ENCODE peak calls at places on chromosomes 1 and 21, in five cellular contexts. One of them, this sample, is unnamed.

GRCh38 chr21:35503646-35504045 is 454.5 kb upstream of the RUNX1 start:
- DNase-seq in foreskin fibroblast: no peak
- DNase-seq in RWPE1: no peak
- DNase-seq in PC-9: no peak
- DNase-seq in effector CD8-positive, alpha-beta T cell: no peak
- DNase-seq in this sample: no peak

GRCh38 chr1:28973850-28974841 is 59.8 kb downstream of the EPB41 start:
- DNase-seq in foreskin fibroblast: peak; percentile 33
- DNase-seq in RWPE1: no peak
- DNase-seq in PC-9: no peak
- DNase-seq in effector CD8-positive, alpha-beta T cell: no peak
- DNase-seq in this sample: no peak

GRCh38 chr1:57800341-57800740 is 376.5 kb upstream of the DAB1 start:
- DNase-seq in foreskin fibroblast: no peak
- DNase-seq in RWPE1: no peak
- DNase-seq in PC-9: no peak
- DNase-seq in effector CD8-positive, alpha-beta T cell: no peak
- DNase-seq in this sample: no peak

GRCh38 chr1:27356628-27357280 is 10.0 kb downstream of the MAP3K6 start:
- DNase-seq in foreskin fibroblast: no peak
- DNase-seq in RWPE1: no peak
- DNase-seq in PC-9: no peak
- DNase-seq in effector CD8-positive, alpha-beta T cell: no peak
- DNase-seq in this sample: no peak

GRCh38 chr21:36663033-36663855 is 35.7 kb upstream of the SIM2 start:
- DNase-seq in foreskin fibroblast: peak; percentile 8
- DNase-seq in RWPE1: peak; percentile 12
- DNase-seq in PC-9: no peak
- DNase-seq in effector CD8-positive, alpha-beta T cell: no peak
- DNase-seq in this sample: no peak

GRCh38 chr1:117623141-117623540 is 17.3 kb downstream of the TENT5C start:
- DNase-seq in foreskin fibroblast: no peak
- DNase-seq in RWPE1: no peak
- DNase-seq in PC-9: no peak
- DNase-seq in effector CD8-positive, alpha-beta T cell: no peak
- DNase-seq in this sample: no peak

GRCh38 chr1:225427249-225428065 is at the start of gene LBR:
- DNase-seq in foreskin fibroblast: peak; percentile 23
- DNase-seq in RWPE1: peak; percentile 41
- DNase-seq in PC-9: no peak
- DNase-seq in effector CD8-positive, alpha-beta T cell: peak; percentile 37
- DNase-seq in this sample: no peak

GRCh38 chr1:107776898-107777663 is 187.9 kb downstream of the VAV3 start:
- DNase-seq in foreskin fibroblast: no peak
- DNase-seq in RWPE1: no peak
- DNase-seq in PC-9: no peak
- DNase-seq in effector CD8-positive, alpha-beta T cell: no peak
- DNase-seq in this sample: peak; percentile 30

GRCh38 chr1:119712342-119713038 is 756 bp downstream of the PHGDH start:
- DNase-seq in foreskin fibroblast: peak; percentile 86
- DNase-seq in RWPE1: peak; percentile 87
- DNase-seq in PC-9: peak; percentile 83
- DNase-seq in effector CD8-positive, alpha-beta T cell: peak; percentile 6
- DNase-seq in this sample: peak; percentile 17

GRCh38 chr1:33876970-33877680 is 13.2 kb downstream of the HMGB4 start:
- DNase-seq in foreskin fibroblast: peak; percentile 57
- DNase-seq in RWPE1: peak; percentile 3
- DNase-seq in PC-9: no peak
- DNase-seq in effector CD8-positive, alpha-beta T cell: no peak
- DNase-seq in this sample: no peak

GRCh38 chr1:91884459-91885290 is 1.3 kb downstream of the TGFBR3 start:
- DNase-seq in foreskin fibroblast: no peak
- DNase-seq in RWPE1: no peak
- DNase-seq in PC-9: no peak
- DNase-seq in effector CD8-positive, alpha-beta T cell: no peak
- DNase-seq in this sample: peak; percentile 1

GRCh38 chr1:111920221-111921024 is 69.0 kb downstream of the KCND3 start:
- DNase-seq in foreskin fibroblast: peak; percentile 6
- DNase-seq in RWPE1: peak; percentile 24
- DNase-seq in PC-9: no peak
- DNase-seq in effector CD8-positive, alpha-beta T cell: no peak
- DNase-seq in this sample: no peak

GRCh38 chr1:33342041-33342723 is 21.3 kb upstream of the A3GALT2 start:
- DNase-seq in foreskin fibroblast: peak; percentile 97
- DNase-seq in RWPE1: peak; percentile 74
- DNase-seq in PC-9: peak; percentile 50
- DNase-seq in effector CD8-positive, alpha-beta T cell: no peak
- DNase-seq in this sample: no peak

GRCh38 chr1:96187027-96187426 is 534.6 kb upstream of the PTBP2 start:
- DNase-seq in foreskin fibroblast: no peak
- DNase-seq in RWPE1: no peak
- DNase-seq in PC-9: no peak
- DNase-seq in effector CD8-positive, alpha-beta T cell: no peak
- DNase-seq in this sample: no peak

GRCh38 chr21:26641062-26641461 is 68.0 kb upstream of the CYYR1 start:
- DNase-seq in foreskin fibroblast: no peak
- DNase-seq in RWPE1: no peak
- DNase-seq in PC-9: no peak
- DNase-seq in effector CD8-positive, alpha-beta T cell: no peak
- DNase-seq in this sample: no peak

GRCh38 chr1:155017946-155018316 is 15.3 kb downstream of the ZBTB7B start:
- DNase-seq in foreskin fibroblast: no peak
- DNase-seq in RWPE1: no peak
- DNase-seq in PC-9: no peak
- DNase-seq in effector CD8-positive, alpha-beta T cell: no peak
- DNase-seq in this sample: peak; percentile 22

GRCh38 chr1:182611787-182612186 is 7.6 kb upstream of the RGS16 start:
- DNase-seq in foreskin fibroblast: no peak
- DNase-seq in RWPE1: no peak
- DNase-seq in PC-9: no peak
- DNase-seq in effector CD8-positive, alpha-beta T cell: no peak
- DNase-seq in this sample: no peak

GRCh38 chr1:17745564-17745955 is 9.6 kb upstream of the ACTL8 start:
- DNase-seq in foreskin fibroblast: no peak
- DNase-seq in RWPE1: no peak
- DNase-seq in PC-9: no peak
- DNase-seq in effector CD8-positive, alpha-beta T cell: no peak
- DNase-seq in this sample: no peak

GRCh38 chr1:24018611-24019580 is 38.8 kb upstream of the SRSF10 start:
- DNase-seq in foreskin fibroblast: peak; percentile 99
- DNase-seq in RWPE1: peak; percentile 96
- DNase-seq in PC-9: peak; percentile 95
- DNase-seq in effector CD8-positive, alpha-beta T cell: no peak
- DNase-seq in this sample: no peak

GRCh38 chr21:36040389-36040788 is 19.9 kb downstream of the SETD4 start:
- DNase-seq in foreskin fibroblast: no peak
- DNase-seq in RWPE1: no peak
- DNase-seq in PC-9: no peak
- DNase-seq in effector CD8-positive, alpha-beta T cell: no peak
- DNase-seq in this sample: no peak

GRCh38 chr1:29802181-29803068 is 566.1 kb downstream of the PTPRU start:
- DNase-seq in foreskin fibroblast: no peak
- DNase-seq in RWPE1: no peak
- DNase-seq in PC-9: no peak
- DNase-seq in effector CD8-positive, alpha-beta T cell: no peak
- DNase-seq in this sample: no peak

GRCh38 chr1:145689922-145690321 is 17.2 kb downstream of the PDZK1 start:
- DNase-seq in foreskin fibroblast: no peak
- DNase-seq in RWPE1: no peak
- DNase-seq in PC-9: no peak
- DNase-seq in effector CD8-positive, alpha-beta T cell: no peak
- DNase-seq in this sample: no peak

GRCh38 chr21:33232640-33233039 is 2.9 kb downstream of the IFNAR2 start:
- DNase-seq in foreskin fibroblast: no peak
- DNase-seq in RWPE1: no peak
- DNase-seq in PC-9: no peak
- DNase-seq in effector CD8-positive, alpha-beta T cell: no peak
- DNase-seq in this sample: no peak

GRCh38 chr1:25971044-25971881 is 26.6 kb downstream of the PAFAH2 start:
- DNase-seq in foreskin fibroblast: no peak
- DNase-seq in RWPE1: no peak
- DNase-seq in PC-9: no peak
- DNase-seq in effector CD8-positive, alpha-beta T cell: no peak
- DNase-seq in this sample: no peak

GRCh38 chr1:32701951-32702598 is 495 bp downstream of the SYNC start:
- DNase-seq in foreskin fibroblast: no peak
- DNase-seq in RWPE1: no peak
- DNase-seq in PC-9: no peak
- DNase-seq in effector CD8-positive, alpha-beta T cell: no peak
- DNase-seq in this sample: no peak

GRCh38 chr1:94729287-94729686 is 90.9 kb upstream of the SLC44A3 start:
- DNase-seq in foreskin fibroblast: peak; percentile 74
- DNase-seq in RWPE1: no peak
- DNase-seq in PC-9: no peak
- DNase-seq in effector CD8-positive, alpha-beta T cell: no peak
- DNase-seq in this sample: no peak

GRCh38 chr21:38929652-38930051 is 123.9 kb downstream of the ETS2 start:
- DNase-seq in foreskin fibroblast: no peak
- DNase-seq in RWPE1: no peak
- DNase-seq in PC-9: no peak
- DNase-seq in effector CD8-positive, alpha-beta T cell: no peak
- DNase-seq in this sample: no peak

GRCh38 chr1:113981962-113982931 is 3.0 kb downstream of the OLFML3 start:
- DNase-seq in foreskin fibroblast: peak; percentile 86
- DNase-seq in RWPE1: no peak
- DNase-seq in PC-9: no peak
- DNase-seq in effector CD8-positive, alpha-beta T cell: no peak
- DNase-seq in this sample: no peak

GRCh38 chr1:236868625-236869467 is 73.8 kb downstream of the MTR start:
- DNase-seq in foreskin fibroblast: peak; percentile 59
- DNase-seq in RWPE1: peak; percentile 44
- DNase-seq in PC-9: peak; percentile 19
- DNase-seq in effector CD8-positive, alpha-beta T cell: peak; percentile 4
- DNase-seq in this sample: peak; percentile 17

GRCh38 chr1:150562384-150563339 is 13.5 kb downstream of the ADAMTSL4 start:
- DNase-seq in foreskin fibroblast: no peak
- DNase-seq in RWPE1: no peak
- DNase-seq in PC-9: no peak
- DNase-seq in effector CD8-positive, alpha-beta T cell: peak; percentile 33
- DNase-seq in this sample: peak; percentile 71

GRCh38 chr1:95407864-95408291 is 173.9 kb downstream of the RWDD3 start:
- DNase-seq in foreskin fibroblast: no peak
- DNase-seq in RWPE1: no peak
- DNase-seq in PC-9: no peak
- DNase-seq in effector CD8-positive, alpha-beta T cell: no peak
- DNase-seq in this sample: no peak

GRCh38 chr1:2130871-2131289 is 63.7 kb downstream of the FAAP20 start:
- DNase-seq in foreskin fibroblast: no peak
- DNase-seq in RWPE1: no peak
- DNase-seq in PC-9: no peak
- DNase-seq in effector CD8-positive, alpha-beta T cell: no peak
- DNase-seq in this sample: no peak

GRCh38 chr1:25543425-25544242 is at the start of gene LDLRAP1:
- DNase-seq in foreskin fibroblast: peak; percentile 73
- DNase-seq in RWPE1: peak; percentile 88
- DNase-seq in PC-9: peak; percentile 78
- DNase-seq in effector CD8-positive, alpha-beta T cell: peak; percentile 40
- DNase-seq in this sample: peak; percentile 69

GRCh38 chr1:228927947-228928898 is 192.9 kb downstream of the RHOU start:
- DNase-seq in foreskin fibroblast: no peak
- DNase-seq in RWPE1: no peak
- DNase-seq in PC-9: no peak
- DNase-seq in effector CD8-positive, alpha-beta T cell: no peak
- DNase-seq in this sample: no peak

GRCh38 chr1:30763654-30764248 is 6.2 kb upstream of the LAPTM5 start:
- DNase-seq in foreskin fibroblast: peak; percentile 34
- DNase-seq in RWPE1: no peak
- DNase-seq in PC-9: no peak
- DNase-seq in effector CD8-positive, alpha-beta T cell: no peak
- DNase-seq in this sample: no peak

GRCh38 chr21:33206771-33207290 is 22.9 kb upstream of the IFNAR2 start:
- DNase-seq in foreskin fibroblast: no peak
- DNase-seq in RWPE1: no peak
- DNase-seq in PC-9: no peak
- DNase-seq in effector CD8-positive, alpha-beta T cell: no peak
- DNase-seq in this sample: no peak

GRCh38 chr1:47183308-47184089 is 6.3 kb downstream of the PDZK1IP1 start:
- DNase-seq in foreskin fibroblast: no peak
- DNase-seq in RWPE1: no peak
- DNase-seq in PC-9: no peak
- DNase-seq in effector CD8-positive, alpha-beta T cell: no peak
- DNase-seq in this sample: no peak